ENCODE peak calls at places on chromosomes 2 and 18, in four cellular contexts. One of them, this sample, is unnamed.

GRCh38 chr2:174603280-174603679 is 5.7 kb upstream of the WIPF1 start:
- DNase-seq in prostate gland: peak
- DNase-seq in mesothelial cell of epicardium: no peak
- DNase-seq in HFF-Myc: no peak
- DNase-seq in this sample: no peak

GRCh38 chr2:241612156-241613017 is 24.6 kb downstream of the THAP4 start:
- DNase-seq in prostate gland: no peak
- DNase-seq in mesothelial cell of epicardium: no peak
- DNase-seq in HFF-Myc: no peak
- DNase-seq in this sample: peak

GRCh38 chr2:98519851-98520250 is 75.2 kb downstream of the INPP4A start:
- DNase-seq in prostate gland: no peak
- DNase-seq in mesothelial cell of epicardium: no peak
- DNase-seq in HFF-Myc: no peak
- DNase-seq in this sample: no peak

GRCh38 chr2:64606495-64607363 is 47.0 kb downstream of the SERTAD2 start:
- DNase-seq in prostate gland: peak
- DNase-seq in mesothelial cell of epicardium: no peak
- DNase-seq in HFF-Myc: no peak
- DNase-seq in this sample: no peak

GRCh38 chr2:234191819-234192407 is 141.4 kb downstream of the SPP2 start:
- DNase-seq in prostate gland: no peak
- DNase-seq in mesothelial cell of epicardium: no peak
- DNase-seq in HFF-Myc: no peak
- DNase-seq in this sample: no peak

GRCh38 chr2:15889800-15890498 is 50.4 kb upstream of the MYCN start:
- DNase-seq in prostate gland: no peak
- DNase-seq in mesothelial cell of epicardium: no peak
- DNase-seq in HFF-Myc: no peak
- DNase-seq in this sample: no peak

GRCh38 chr2:64672708-64673107 is 19.0 kb upstream of the SERTAD2 start:
- DNase-seq in prostate gland: no peak
- DNase-seq in mesothelial cell of epicardium: no peak
- DNase-seq in HFF-Myc: no peak
- DNase-seq in this sample: no peak

GRCh38 chr2:205903549-205904129 is 182.3 kb downstream of the INO80D start:
- DNase-seq in prostate gland: no peak
- DNase-seq in mesothelial cell of epicardium: no peak
- DNase-seq in HFF-Myc: no peak
- DNase-seq in this sample: no peak

GRCh38 chr2:156601840-156602551 is 165.8 kb downstream of the GPD2 start:
- DNase-seq in prostate gland: no peak
- DNase-seq in mesothelial cell of epicardium: no peak
- DNase-seq in HFF-Myc: no peak
- DNase-seq in this sample: no peak

DNA sequence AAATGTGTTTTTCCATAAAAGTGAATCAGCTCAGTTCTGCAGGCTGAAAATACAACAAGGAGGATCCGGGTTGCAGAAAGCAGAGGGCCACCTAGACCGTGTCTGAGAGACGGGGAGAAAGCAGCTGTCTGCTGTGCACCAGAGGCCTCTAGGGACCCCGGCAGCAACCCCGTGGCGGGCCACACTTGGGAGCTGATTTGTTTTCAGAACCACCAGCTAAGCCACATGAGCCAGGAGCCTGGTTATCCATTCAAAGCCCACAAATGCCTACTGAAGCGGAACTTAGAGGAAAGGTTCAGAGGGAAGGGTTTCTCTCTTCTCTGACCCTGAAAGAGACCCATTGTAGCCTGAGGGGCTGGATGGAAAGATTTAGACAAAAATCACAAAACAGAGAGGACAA is 28.4 kb upstream of the ID2 start:
- DNase-seq in prostate gland: no peak
- DNase-seq in mesothelial cell of epicardium: no peak
- DNase-seq in HFF-Myc: no peak
- DNase-seq in this sample: no peak
- TF ChIP-seq CTCF in prostate gland: no peak
- TF ChIP-seq CTCF in mesothelial cell of epicardium: no peak
- TF ChIP-seq CTCF in HFF-Myc: no peak
- TF ChIP-seq CTCF in this sample: no peak

DNA sequence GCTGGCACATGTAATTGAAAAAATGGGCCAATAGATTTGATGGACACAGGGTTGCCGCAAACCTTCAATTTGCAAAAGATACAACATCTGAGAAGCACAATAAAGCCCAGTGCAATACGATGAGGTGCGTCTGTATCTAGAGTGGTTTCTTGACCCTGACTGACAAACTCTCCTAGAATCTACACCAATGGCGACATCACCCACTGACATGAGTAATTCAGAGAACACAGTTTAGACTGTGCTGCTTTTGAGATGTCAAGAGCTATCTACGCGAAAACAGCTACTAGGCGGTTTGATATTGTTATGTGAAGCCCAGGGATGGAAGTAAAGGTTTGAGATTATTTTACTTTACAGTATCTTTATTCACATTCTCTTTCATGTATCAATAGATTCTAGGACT is 104.9 kb downstream of the EIPR1 start:
- DNase-seq in prostate gland: no peak
- DNase-seq in mesothelial cell of epicardium: no peak
- DNase-seq in HFF-Myc: no peak
- DNase-seq in this sample: no peak
- TF ChIP-seq CTCF in prostate gland: no peak
- TF ChIP-seq CTCF in mesothelial cell of epicardium: no peak
- TF ChIP-seq CTCF in HFF-Myc: no peak
- TF ChIP-seq CTCF in this sample: no peak

GRCh38 chr2:210895132-210895531 is 338.7 kb downstream of the CPS1 start:
- DNase-seq in prostate gland: no peak
- DNase-seq in mesothelial cell of epicardium: no peak
- DNase-seq in HFF-Myc: no peak
- DNase-seq in this sample: no peak
- TF ChIP-seq CTCF in prostate gland: no peak
- TF ChIP-seq CTCF in mesothelial cell of epicardium: no peak
- TF ChIP-seq CTCF in HFF-Myc: no peak
- TF ChIP-seq CTCF in this sample: no peak

DNA sequence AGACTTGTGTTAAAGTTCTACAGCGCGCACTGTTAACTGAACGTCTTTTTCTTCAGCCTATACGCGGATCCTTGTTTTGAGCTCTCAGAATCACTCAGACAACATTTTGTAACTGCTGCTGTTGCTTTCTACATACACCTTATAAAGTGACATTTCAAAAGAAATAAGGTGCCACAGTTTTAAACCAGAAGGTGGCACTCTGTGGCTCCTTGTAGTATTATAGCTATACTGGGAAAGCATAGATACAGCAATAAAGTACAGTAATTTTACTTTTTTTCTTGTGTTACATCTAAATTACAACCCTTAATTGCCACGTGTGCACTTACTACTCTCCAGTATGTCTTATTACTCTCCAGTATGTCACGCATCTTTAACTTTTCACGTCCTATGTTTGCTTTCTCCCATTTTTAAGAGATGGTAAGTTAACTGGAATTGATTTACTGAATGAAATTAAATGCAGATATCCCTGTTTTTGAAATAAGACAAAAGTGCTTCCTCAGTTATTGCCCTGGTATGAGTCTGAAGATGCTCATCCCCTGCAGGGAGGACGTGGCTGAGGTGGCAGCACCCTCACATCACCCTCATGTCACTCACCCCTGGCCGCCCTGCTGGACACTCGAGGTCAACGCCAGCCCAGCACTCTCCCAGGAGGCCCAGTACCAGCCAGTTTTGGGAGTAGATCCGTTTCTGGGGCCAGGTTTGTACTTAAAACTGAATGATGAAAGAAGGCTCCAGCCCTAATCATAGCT is 37.8 kb downstream of the GORASP2 start:
- DNase-seq in prostate gland: no peak
- DNase-seq in mesothelial cell of epicardium: no peak
- DNase-seq in HFF-Myc: no peak
- DNase-seq in this sample: no peak
- TF ChIP-seq CTCF in prostate gland: no peak
- TF ChIP-seq CTCF in mesothelial cell of epicardium: no peak
- TF ChIP-seq CTCF in HFF-Myc: peak
- TF ChIP-seq CTCF in this sample: no peak

GRCh38 chr2:86226069-86226468 is 26.8 kb downstream of the MRPL35 start:
- DNase-seq in prostate gland: no peak
- DNase-seq in mesothelial cell of epicardium: no peak
- DNase-seq in HFF-Myc: no peak
- DNase-seq in this sample: no peak

GRCh38 chr2:86224645-86225355 is 25.5 kb downstream of the MRPL35 start:
- DNase-seq in prostate gland: no peak
- DNase-seq in mesothelial cell of epicardium: no peak
- DNase-seq in HFF-Myc: no peak
- DNase-seq in this sample: no peak

GRCh38 chr2:86223682-86224560 is 24.7 kb downstream of the MRPL35 start:
- DNase-seq in prostate gland: no peak
- DNase-seq in mesothelial cell of epicardium: no peak
- DNase-seq in HFF-Myc: no peak
- DNase-seq in this sample: no peak

GRCh38 chr2:86226780-86227520 is 27.7 kb downstream of the MRPL35 start:
- DNase-seq in prostate gland: no peak
- DNase-seq in mesothelial cell of epicardium: no peak
- DNase-seq in HFF-Myc: no peak
- DNase-seq in this sample: no peak

GRCh38 chr2:86225581-86225980 is 26.3 kb downstream of the MRPL35 start:
- DNase-seq in prostate gland: no peak
- DNase-seq in mesothelial cell of epicardium: no peak
- DNase-seq in HFF-Myc: no peak
- DNase-seq in this sample: no peak
- TF ChIP-seq CTCF in prostate gland: no peak
- TF ChIP-seq CTCF in mesothelial cell of epicardium: no peak
- TF ChIP-seq CTCF in HFF-Myc: no peak
- TF ChIP-seq CTCF in this sample: no peak

DNA sequence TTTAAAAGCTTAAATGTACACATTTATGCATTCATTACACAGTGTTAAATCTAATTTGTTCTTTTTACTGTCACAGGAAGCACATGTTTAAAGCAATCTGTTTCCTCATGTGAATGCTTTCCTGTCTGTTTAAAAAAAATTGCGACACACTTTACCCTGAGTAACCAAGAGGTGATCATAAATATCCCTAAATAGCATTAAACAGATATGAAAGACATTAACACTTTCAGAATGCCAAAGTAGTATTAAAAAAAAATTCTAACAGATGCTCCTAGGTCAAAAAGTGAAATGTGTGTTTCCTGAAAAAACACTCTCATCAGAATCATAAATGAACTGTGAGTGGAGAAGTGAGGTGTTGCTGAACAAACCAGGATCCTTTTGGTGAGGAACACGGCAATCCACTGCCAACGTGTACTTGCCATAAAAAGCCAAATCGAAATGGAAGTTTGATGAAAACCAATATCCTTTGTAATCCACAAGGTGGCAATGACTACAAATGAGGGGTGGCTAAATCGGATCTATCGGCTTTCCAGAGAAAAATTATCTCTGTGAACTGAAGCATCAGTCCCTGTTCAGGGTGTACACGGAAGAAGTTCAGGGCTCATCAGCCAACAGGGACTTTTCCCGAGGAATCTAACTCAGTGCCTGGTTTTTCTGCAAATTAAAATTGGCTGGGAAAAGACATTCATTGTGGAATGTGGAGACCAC is 248.9 kb downstream of the TCF4 start:
- DNase-seq in prostate gland: no peak
- DNase-seq in mesothelial cell of epicardium: no peak
- DNase-seq in HFF-Myc: no peak
- DNase-seq in this sample: no peak
- TF ChIP-seq CTCF in prostate gland: no peak
- TF ChIP-seq CTCF in mesothelial cell of epicardium: no peak
- TF ChIP-seq CTCF in HFF-Myc: no peak
- TF ChIP-seq CTCF in this sample: peak

GRCh38 chr2:197075754-197076337 is 149.3 kb upstream of the PGAP1 start:
- DNase-seq in prostate gland: no peak
- DNase-seq in mesothelial cell of epicardium: no peak
- DNase-seq in HFF-Myc: no peak
- DNase-seq in this sample: no peak
- TF ChIP-seq CTCF in prostate gland: no peak
- TF ChIP-seq CTCF in mesothelial cell of epicardium: peak
- TF ChIP-seq CTCF in HFF-Myc: peak
- TF ChIP-seq CTCF in this sample: peak

DNA sequence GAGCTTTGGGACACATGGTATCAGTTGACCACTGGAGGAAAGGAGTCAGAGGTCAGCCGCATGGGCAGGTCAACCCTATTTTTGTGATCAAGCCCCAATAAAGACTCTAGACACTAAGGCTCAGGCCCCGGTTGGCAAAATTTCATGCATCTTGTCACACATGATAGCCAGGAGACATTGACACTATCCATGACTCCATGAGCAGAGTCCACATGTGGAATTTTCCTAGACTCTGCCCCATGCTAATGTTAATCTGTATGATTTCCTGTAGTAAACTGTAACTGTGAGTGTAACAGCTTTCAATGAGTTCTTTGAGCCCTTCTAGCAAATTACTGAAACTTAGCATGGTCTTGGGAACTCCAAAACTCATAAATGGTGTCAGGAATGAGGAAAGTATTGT is 192.3 kb downstream of the PDE11A start:
- DNase-seq in prostate gland: no peak
- DNase-seq in mesothelial cell of epicardium: no peak
- DNase-seq in HFF-Myc: no peak
- DNase-seq in this sample: no peak
- TF ChIP-seq CTCF in prostate gland: no peak
- TF ChIP-seq CTCF in mesothelial cell of epicardium: no peak
- TF ChIP-seq CTCF in HFF-Myc: no peak
- TF ChIP-seq CTCF in this sample: no peak

GRCh38 chr2:27798476-27798875 is 27.0 kb downstream of the MRPL33 start:
- DNase-seq in prostate gland: no peak
- DNase-seq in mesothelial cell of epicardium: no peak
- DNase-seq in HFF-Myc: no peak
- DNase-seq in this sample: no peak

GRCh38 chr2:27798948-27799645 is 27.6 kb downstream of the MRPL33 start:
- DNase-seq in prostate gland: no peak
- DNase-seq in mesothelial cell of epicardium: peak
- DNase-seq in HFF-Myc: peak
- DNase-seq in this sample: peak

GRCh38 chr2:27800856-27801255 is 29.3 kb downstream of the MRPL33 start:
- DNase-seq in prostate gland: no peak
- DNase-seq in mesothelial cell of epicardium: no peak
- DNase-seq in HFF-Myc: no peak
- DNase-seq in this sample: no peak

GRCh38 chr2:27796991-27797752 is 25.7 kb downstream of the MRPL33 start:
- DNase-seq in prostate gland: no peak
- DNase-seq in mesothelial cell of epicardium: no peak
- DNase-seq in HFF-Myc: no peak
- DNase-seq in this sample: no peak

DNA sequence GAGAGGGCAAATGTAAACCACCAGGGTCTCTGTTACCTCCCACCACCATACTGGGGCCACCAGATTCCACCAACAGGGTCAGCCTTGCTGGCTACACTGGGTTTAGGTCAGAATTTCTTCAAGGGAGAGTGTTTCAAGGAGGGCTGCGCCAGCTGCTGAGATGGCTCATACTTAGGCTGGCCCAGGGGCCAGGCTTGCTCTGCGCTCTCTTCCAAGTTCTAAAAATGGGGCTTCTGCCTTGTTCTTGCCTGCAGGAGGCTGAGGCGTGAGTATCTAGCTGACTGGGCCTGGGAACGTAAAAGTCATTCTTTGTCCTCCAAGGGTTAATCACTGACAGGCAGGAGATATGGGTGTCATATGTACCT is 28.1 kb downstream of the MRPL33 start:
- DNase-seq in prostate gland: no peak
- DNase-seq in mesothelial cell of epicardium: no peak
- DNase-seq in HFF-Myc: no peak
- DNase-seq in this sample: no peak
- TF ChIP-seq CTCF in prostate gland: no peak
- TF ChIP-seq CTCF in mesothelial cell of epicardium: no peak
- TF ChIP-seq CTCF in HFF-Myc: no peak
- TF ChIP-seq CTCF in this sample: no peak